ENCODE peak calls at places on chromosomes 11 and 22, in ten cellular contexts. G is HCT116, F is endothelial cell of umbilical vein, T is GM12878, J is K562, N is WTC11, K is A549, S is H1, I is SK-N-SH, R is HepG2. B is an unnamed sample.

GRCh38 chr11:86524603-86525352 is 147.6 kb downstream of the ME3 start:
- DNase-seq in N (no peak), R (peak; percentile 44), J (no peak), T (no peak), S (no peak), K (peak; percentile 79), F (peak; percentile 91), I (peak; percentile 16), G (peak; percentile 26), B (no peak)

GRCh38 chr11:107076832-107077231 is 58.6 kb upstream of the GUCY1A2 start:
- DNase-seq in G (no peak), T (no peak), K (no peak), N (no peak), F (no peak), J (no peak), S (no peak), R (no peak), I (no peak), B (no peak)

GRCh38 chr11:95534809-95535208 is 254.8 kb downstream of the FAM76B start:
- DNase-seq in J (no peak), G (no peak), N (no peak), S (no peak), F (no peak), R (no peak), I (no peak), T (no peak), K (no peak), B (no peak)

GRCh38 chr11:13010737-13011342 is 1.7 kb downstream of the RASSF10 start:
- DNase-seq in F (peak; percentile 9), N (peak; percentile 47), T (no peak), S (no peak), G (no peak), R (no peak), I (peak; percentile 44), K (no peak), J (no peak), B (no peak)

GRCh38 chr11:72141066-72141465 is 5.5 kb downstream of the FOLR3 start:
- DNase-seq in K (peak; percentile 31), J (no peak), G (no peak), I (no peak), S (no peak), F (no peak), R (no peak), T (no peak), N (no peak), B (peak; percentile 68)

GRCh38 chr22:30396871-30397655 is at the start of gene SEC14L2:
- DNase-seq in F (peak; percentile 52), T (no peak), R (no peak), S (peak; percentile 83), N (peak; percentile 76), J (no peak), K (peak; percentile 33), I (peak; percentile 90), G (peak; percentile 43), B (no peak)

GRCh38 chr11:120985718-120986569 is 38.0 kb upstream of the TBCEL start:
- DNase-seq in N (peak; percentile 67), K (peak; percentile 16), G (no peak), F (peak; percentile 38), R (peak; percentile 15), S (peak; percentile 69), T (no peak), I (peak; percentile 88), J (peak; percentile 21), B (peak; percentile 58)

GRCh38 chr22:50526849-50527801 is 1.7 kb upstream of the SCO2 start:
- DNase-seq in K (peak; percentile 84), I (peak; percentile 77), G (no peak), F (no peak), N (peak; percentile 71), R (peak; percentile 70), T (no peak), S (peak; percentile 76), J (peak; percentile 77), B (peak; percentile 90)

GRCh38 chr11:107969219-107969618 is 39.5 kb upstream of the CUL5 start:
- DNase-seq in I (peak; percentile 30), F (no peak), R (no peak), T (no peak), S (no peak), N (no peak), G (peak; percentile 7), J (peak; percentile 19), K (peak; percentile 17), B (no peak)

GRCh38 chr11:68542617-68543016 is 82.1 kb downstream of the PPP6R3 start:
- DNase-seq in J (no peak), R (no peak), G (no peak), S (no peak), I (no peak), K (no peak), T (no peak), N (no peak), F (no peak), B (no peak)

GRCh38 chr11:129766858-129767604 is 48.6 kb upstream of the TMEM45B start:
- DNase-seq in T (no peak), R (peak; percentile 52), G (peak; percentile 44), S (peak; percentile 67), F (peak; percentile 26), K (peak; percentile 41), J (no peak), N (peak; percentile 70), I (peak; percentile 29), B (peak; percentile 69)
- TF ChIP-seq CTCF in T (peak; percentile 57), R (peak; percentile 89), G (peak; percentile 70), S (peak; percentile 68), F (peak; percentile 63), K (peak; percentile 44), J (peak; percentile 53), N (no peak), I (peak; percentile 43), B (peak; percentile 67)

GRCh38 chr11:111937859-111938258 is 716 bp downstream of the DIXDC1 start:
- DNase-seq in F (peak; percentile 31), K (no peak), J (no peak), G (no peak), N (no peak), S (no peak), I (peak; percentile 38), R (no peak), T (no peak), B (peak; percentile 30)
- TF ChIP-seq MAX in F (no peak), K (no peak), J (no peak), G (no peak), N (no peak), S (no peak), I (no peak), R (no peak), T (no peak), B (no peak)

GRCh38 chr22:23270212-23270733 is 90.0 kb downstream of the BCR start:
- DNase-seq in T (no peak), K (no peak), I (no peak), G (no peak), N (no peak), S (no peak), R (no peak), J (peak; percentile 82), F (no peak), B (no peak)
- TF ChIP-seq CTCF in T (no peak), K (no peak), I (no peak), G (no peak), N (no peak), S (peak; percentile 50), R (no peak), J (peak; percentile 75), F (no peak), B (no peak)

GRCh38 chr11:45090607-45091006 is 55.8 kb upstream of the PRDM11 start:
- DNase-seq in T (no peak), N (no peak), J (no peak), K (no peak), G (no peak), I (no peak), S (no peak), F (no peak), R (no peak), B (no peak)

GRCh38 chr11:45089845-45090499 is 56.5 kb upstream of the PRDM11 start:
- DNase-seq in J (no peak), S (no peak), N (peak; percentile 49), K (peak; percentile 60), F (no peak), R (no peak), I (no peak), G (no peak), T (no peak), B (peak; percentile 88)

GRCh38 chr11:45092901-45093760 is 53.3 kb upstream of the PRDM11 start:
- DNase-seq in F (no peak), J (no peak), S (no peak), N (no peak), T (no peak), I (no peak), G (no peak), R (no peak), K (no peak), B (peak; percentile 96)

GRCh38 chr11:45093761-45094455 is 52.5 kb upstream of the PRDM11 start:
- DNase-seq in I (no peak), T (no peak), K (no peak), S (no peak), G (no peak), N (no peak), R (no peak), F (no peak), J (no peak), B (no peak)

DNA sequence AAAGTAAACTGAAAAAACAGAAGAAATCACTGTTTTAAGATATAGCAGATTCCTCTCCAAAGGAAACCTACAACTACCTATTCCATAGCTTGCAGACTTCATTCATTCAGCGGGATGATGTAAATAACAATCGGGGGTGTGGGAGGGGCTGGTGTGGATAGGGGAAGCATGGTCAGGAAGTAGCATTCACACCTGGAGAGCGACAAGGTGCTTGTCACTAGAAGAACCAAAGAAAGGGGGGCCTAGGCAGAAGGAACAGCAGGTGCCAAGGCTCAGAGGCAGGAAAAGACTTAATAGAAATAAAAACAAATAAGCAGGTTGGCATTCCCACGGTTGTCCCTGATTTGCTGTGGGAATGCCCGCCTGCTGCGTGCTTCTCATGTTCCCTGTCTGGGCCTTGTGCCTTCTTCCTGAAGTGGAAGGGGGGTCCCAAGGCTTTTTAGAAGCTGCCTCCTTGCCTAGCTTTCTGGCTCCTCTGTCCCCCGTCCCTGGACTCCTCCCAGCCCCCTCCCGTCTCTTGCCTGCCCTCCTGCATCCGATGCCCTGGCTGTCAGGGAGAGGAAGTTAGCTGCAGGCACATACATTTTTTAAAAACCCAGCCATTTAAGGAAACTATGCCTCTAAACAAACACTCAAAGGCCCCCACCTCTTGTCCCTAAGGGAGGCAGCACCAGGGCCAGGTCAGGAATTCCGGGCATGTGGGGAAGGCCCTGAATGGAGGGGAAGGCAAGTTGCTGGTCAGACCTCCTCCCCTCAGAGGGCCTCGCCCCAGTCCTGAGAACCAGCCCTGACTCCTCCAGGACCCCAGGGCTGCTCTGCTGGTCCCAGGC is 54.7 kb upstream of the PRDM11 start:
- DNase-seq in G (no peak), N (peak; percentile 71), K (peak; percentile 58), I (no peak), J (no peak), R (no peak), S (peak; percentile 77), F (peak; percentile 13), T (no peak), B (peak; percentile 66)
- TF ChIP-seq MAX in G (no peak), N (no peak), K (no peak), I (no peak), J (no peak), R (no peak), S (peak; percentile 68), F (no peak), T (no peak), B (peak; percentile 23)

DNA sequence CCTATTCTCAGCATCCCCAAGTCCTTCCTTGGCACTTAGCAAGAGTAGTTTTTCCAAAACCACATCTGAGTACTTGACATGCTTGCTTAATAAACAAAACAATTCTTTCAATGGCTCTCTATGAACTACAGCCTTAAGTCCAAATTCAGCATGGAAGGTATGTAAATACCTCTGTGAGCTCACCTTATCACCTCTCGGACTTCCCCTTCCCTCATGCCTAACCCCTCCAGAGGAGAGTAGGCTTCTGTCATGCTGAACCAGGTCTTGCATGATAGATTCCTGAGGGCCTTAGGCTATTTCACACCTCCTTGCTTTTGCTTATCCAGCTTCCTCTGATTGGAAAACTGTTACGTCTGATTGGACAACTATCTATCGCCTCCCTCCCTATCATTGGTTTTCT is 312.9 kb upstream of the CCDC90B start:
- DNase-seq in K (no peak), I (no peak), R (peak; percentile 1), J (no peak), F (no peak), T (no peak), N (no peak), S (no peak), G (no peak), B (no peak)
- TF ChIP-seq CTCF in K (no peak), I (no peak), R (no peak), J (no peak), F (no peak), T (no peak), N (no peak), S (no peak), G (no peak), B (no peak)